ENCODE peak calls at places on chromosomes 4 and X, in four cellular contexts. Y is GM12878, F is K562, P is HepG2. C is an unnamed sample.

GRCh38 chr4:90503677-90504076 is 376.5 kb downstream of the CCSER1 start:
- DNase-seq in P (no peak), Y (no peak), F (no peak), C (peak; percentile 62)

GRCh38 chr4:181952478-181952877 is 290.7 kb upstream of the TENM3 start:
- DNase-seq in P (no peak), F (no peak), Y (no peak), C (no peak)

GRCh38 chr4:105186701-105187158 is 40.1 kb downstream of the TET2 start:
- DNase-seq in F (no peak), P (no peak), Y (no peak), C (no peak)

GRCh38 chr4:74395633-74396032 is 30.7 kb downstream of the EREG start:
- DNase-seq in Y (no peak), F (no peak), P (no peak), C (no peak)

GRCh38 chr4:86306816-86307215 is 53.0 kb downstream of the MAPK10 start:
- DNase-seq in F (no peak), Y (no peak), P (no peak), C (no peak)

GRCh38 chrX:53357799-53358530 is 64.5 kb downstream of the SMC1A start:
- DNase-seq in Y (no peak), F (no peak), P (no peak), C (peak; percentile 78)

GRCh38 chr4:169179609-169180526 is 90.9 kb downstream of the SH3RF1 start:
- DNase-seq in Y (no peak), F (no peak), P (no peak), C (no peak)

GRCh38 chr4:133869486-133869885 is 332.1 kb downstream of the PABPC4L start:
- DNase-seq in F (no peak), P (no peak), Y (no peak), C (no peak)

GRCh38 chr4:152870605-152871004 is 65.5 kb upstream of the FHDC1 start:
- DNase-seq in P (no peak), Y (no peak), F (no peak), C (peak; percentile 47)

GRCh38 chr4:177448850-177449249 is 6.6 kb upstream of the AGA start:
- DNase-seq in Y (no peak), P (no peak), F (no peak), C (no peak)

GRCh38 chr4:18736551-18736950 is 715.0 kb upstream of the LCORL start:
- DNase-seq in P (no peak), Y (no peak), F (no peak), C (no peak)

GRCh38 chr4:18733956-18734872 is 712.7 kb upstream of the LCORL start:
- DNase-seq in P (no peak), F (no peak), Y (no peak), C (no peak)

GRCh38 chr4:18735740-18736288 is 714.3 kb upstream of the LCORL start:
- DNase-seq in F (no peak), Y (no peak), P (no peak), C (no peak)
- TF ChIP-seq JUNB in F (no peak), Y (no peak), P (no peak), C (no peak)

DNA sequence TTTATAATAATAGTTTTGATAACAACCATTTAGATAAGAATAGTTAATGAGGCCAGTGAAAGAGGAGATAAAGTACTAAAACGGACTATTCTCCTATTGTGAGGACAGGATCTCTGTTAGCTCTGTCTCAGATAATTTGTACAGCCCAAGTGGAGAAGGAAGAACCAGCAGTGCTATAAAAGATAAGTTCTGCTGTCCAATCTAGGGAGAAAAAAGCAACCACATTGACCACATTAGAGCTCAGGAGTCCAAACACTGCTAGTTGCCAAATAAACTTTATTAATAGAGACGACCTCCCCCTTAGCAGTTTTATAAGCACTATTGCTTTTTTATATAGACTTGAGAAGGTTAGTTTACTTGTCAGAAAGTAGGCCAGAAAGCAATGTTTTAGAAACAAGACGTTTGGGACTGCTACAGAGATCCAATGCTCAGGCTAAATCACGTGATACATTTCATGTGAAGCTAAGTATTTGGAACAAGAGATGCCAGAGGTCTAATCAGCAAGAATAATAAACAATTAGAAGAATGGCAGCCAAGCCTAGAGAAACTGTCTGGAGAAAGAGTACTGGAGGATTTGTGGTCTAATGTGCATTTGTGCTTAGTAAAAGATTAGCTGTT is 15.9 kb downstream of the IL15 start:
- DNase-seq in P (no peak), F (no peak), Y (no peak), C (no peak)
- H3K27ac ChIP-seq in P (no peak overlapping the region), F (no peak overlapping the region), Y (no peak overlapping the region), C (no peak overlapping the region)

DNA sequence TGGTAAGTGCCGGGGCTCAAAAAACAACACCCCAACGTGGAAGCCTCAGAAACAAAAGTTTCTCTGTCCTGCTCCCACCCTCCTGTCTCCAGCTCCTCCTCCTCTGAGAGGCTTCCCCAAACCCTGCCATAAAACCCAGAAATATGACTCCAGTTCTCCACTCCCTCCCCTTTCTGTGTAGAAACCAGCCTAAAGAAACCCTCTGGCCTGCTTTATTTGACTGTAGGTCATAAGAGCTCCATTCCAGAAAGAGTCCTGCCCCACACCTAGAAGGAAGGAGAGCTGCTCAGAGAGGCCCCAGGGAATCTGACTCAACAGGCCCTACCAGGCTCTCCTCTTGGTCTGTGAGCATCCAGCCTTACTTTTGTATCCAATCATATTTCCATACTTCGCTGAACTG is 872 bp upstream of the S100P start:
- DNase-seq in F (no peak), Y (no peak), P (peak; percentile 59), C (no peak)
- H2AFZ ChIP-seq in F (peak overlapping the region; percentile 35), Y (no peak overlapping the region), P (no peak overlapping the region), C (no peak overlapping the region)

DNA sequence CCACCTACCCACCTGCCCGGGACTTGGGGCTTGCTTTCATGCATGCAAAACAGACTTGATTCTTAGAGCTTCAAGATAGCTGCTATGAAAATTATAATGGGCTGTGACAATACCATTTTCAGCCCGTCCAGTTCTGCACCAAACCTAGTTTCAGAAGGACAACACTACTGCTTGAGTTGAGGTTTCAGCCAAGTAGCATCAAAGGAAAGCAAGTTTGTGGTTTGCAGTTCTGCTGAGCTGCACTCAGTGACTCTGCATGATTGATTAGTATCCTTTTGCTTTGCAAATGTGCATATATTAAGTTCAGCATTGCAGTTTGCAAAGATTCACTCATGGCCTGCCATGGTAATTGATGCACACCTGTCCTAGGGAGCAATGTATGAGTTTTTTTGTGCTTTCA is 442.7 kb downstream of the RPA4 start:
- DNase-seq in F (no peak), Y (peak; percentile 73), P (no peak), C (no peak)
- TF ChIP-seq JUNB in F (no peak), Y (no peak), P (no peak), C (no peak)

DNA sequence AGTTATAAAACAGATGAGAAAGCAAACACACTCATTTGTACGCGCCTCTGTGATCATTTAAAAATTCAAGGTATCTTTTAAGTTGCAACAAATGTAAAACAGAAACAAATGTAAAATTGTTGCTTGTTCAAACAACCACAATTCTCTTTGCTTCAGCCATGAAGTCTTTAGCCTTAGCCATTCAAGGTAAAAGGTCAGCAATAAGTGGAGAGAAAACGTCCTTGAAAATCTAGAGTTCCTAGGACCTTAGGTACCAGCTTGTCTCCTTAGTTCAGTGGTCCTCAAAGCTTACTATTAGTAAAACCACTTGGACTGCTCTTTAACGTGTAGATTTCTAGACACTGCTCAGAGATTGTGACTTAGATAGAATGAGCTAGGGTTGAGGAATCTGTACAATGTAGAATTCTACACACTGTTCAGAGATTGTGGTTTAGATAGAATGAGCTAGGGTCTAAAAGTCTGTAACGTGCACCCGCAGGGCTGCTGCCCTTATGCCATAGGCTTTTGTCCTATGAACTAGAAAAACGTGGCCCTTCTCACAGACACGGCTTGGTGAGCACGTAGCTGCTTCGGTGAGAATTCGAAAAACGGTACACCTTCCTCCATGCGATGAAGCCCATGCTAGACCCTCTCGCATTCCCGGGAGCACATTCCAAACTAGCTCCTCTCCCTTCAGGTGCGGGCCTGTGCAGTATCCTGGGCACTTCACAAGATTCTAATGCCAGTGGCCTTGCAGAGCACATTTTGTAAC is 1.7 kb downstream of the PLAC8 start:
- DNase-seq in F (no peak), P (peak; percentile 58), Y (peak; percentile 50), C (peak; percentile 33)
- H3K27ac ChIP-seq in F (no peak overlapping the region), P (peak overlapping the region; percentile 78), Y (peak overlapping the region; percentile 99), C (no peak overlapping the region)